ENCODE peak calls at places on chromosomes 1 and 21, in eight cellular contexts. S, H, L, U, Y, I, V and Q are unnamed samples.

GRCh38 chr21:46297311-46298082 is 11.4 kb downstream of the YBEY start:
- DNase-seq in Y (no peak), H (no peak), S (peak; percentile 42), U (no peak), V (no peak), L (peak; percentile 34), I (no peak), Q (no peak)

GRCh38 chr1:27099154-27099903 is 55.6 kb downstream of the SLC9A1 start:
- DNase-seq in V (peak; percentile 55), L (peak; percentile 56), Y (peak; percentile 67), I (no peak), H (peak; percentile 80), S (peak; percentile 83), U (peak; percentile 52), Q (no peak)

GRCh38 chr1:77533660-77534295 is 148.7 kb downstream of the ZZZ3 start:
- DNase-seq in U (peak; percentile 63), L (peak; percentile 47), H (peak; percentile 80), I (peak; percentile 23), S (peak; percentile 87), V (peak; percentile 40), Y (no peak), Q (peak; percentile 68)

GRCh38 chr1:47621977-47622376 is 184.1 kb downstream of the FOXD2 start:
- DNase-seq in H (no peak), S (no peak), U (no peak), L (no peak), Y (no peak), I (no peak), V (no peak), Q (no peak)

GRCh38 chr1:20339811-20340457 is 49.3 kb downstream of the VWA5B1 start:
- DNase-seq in L (no peak), U (peak; percentile 31), Y (no peak), H (no peak), S (no peak), I (no peak), V (no peak), Q (no peak)

GRCh38 chr1:39360726-39361125 is 130.7 kb upstream of the BMP8A start:
- DNase-seq in L (no peak), H (peak; percentile 18), I (no peak), S (peak; percentile 64), Y (no peak), V (no peak), U (no peak), Q (no peak)

GRCh38 chr21:44778983-44779382 is 22.6 kb downstream of the UBE2G2 start:
- DNase-seq in I (no peak), L (no peak), V (no peak), S (no peak), Y (no peak), U (no peak), H (no peak), Q (no peak)

GRCh38 chr1:62068978-62069377 is 125.7 kb upstream of the L1TD1 start:
- DNase-seq in I (no peak), Y (no peak), U (no peak), S (peak; percentile 28), H (no peak), V (no peak), L (no peak), Q (no peak)

GRCh38 chr1:74343191-74343590 is 108.0 kb downstream of the TNNI3K start:
- DNase-seq in V (no peak), I (peak; percentile 2), U (peak; percentile 6), Y (no peak), L (no peak), S (no peak), H (no peak), Q (no peak)

GRCh38 chr1:30505853-30506784 is 217.3 kb downstream of the MATN1 start:
- DNase-seq in Y (no peak), L (no peak), S (no peak), V (no peak), I (no peak), H (no peak), U (no peak), Q (no peak)

GRCh38 chr1:46673749-46674182 is 2.1 kb downstream of the TEX38 start:
- DNase-seq in L (no peak), V (no peak), U (no peak), I (no peak), S (peak; percentile 21), Y (no peak), H (no peak), Q (no peak)

GRCh38 chr1:182716740-182717720 is 32.6 kb upstream of the RGS8 start:
- DNase-seq in U (no peak), H (no peak), Y (no peak), I (no peak), L (no peak), V (no peak), S (no peak), Q (no peak)

DNA sequence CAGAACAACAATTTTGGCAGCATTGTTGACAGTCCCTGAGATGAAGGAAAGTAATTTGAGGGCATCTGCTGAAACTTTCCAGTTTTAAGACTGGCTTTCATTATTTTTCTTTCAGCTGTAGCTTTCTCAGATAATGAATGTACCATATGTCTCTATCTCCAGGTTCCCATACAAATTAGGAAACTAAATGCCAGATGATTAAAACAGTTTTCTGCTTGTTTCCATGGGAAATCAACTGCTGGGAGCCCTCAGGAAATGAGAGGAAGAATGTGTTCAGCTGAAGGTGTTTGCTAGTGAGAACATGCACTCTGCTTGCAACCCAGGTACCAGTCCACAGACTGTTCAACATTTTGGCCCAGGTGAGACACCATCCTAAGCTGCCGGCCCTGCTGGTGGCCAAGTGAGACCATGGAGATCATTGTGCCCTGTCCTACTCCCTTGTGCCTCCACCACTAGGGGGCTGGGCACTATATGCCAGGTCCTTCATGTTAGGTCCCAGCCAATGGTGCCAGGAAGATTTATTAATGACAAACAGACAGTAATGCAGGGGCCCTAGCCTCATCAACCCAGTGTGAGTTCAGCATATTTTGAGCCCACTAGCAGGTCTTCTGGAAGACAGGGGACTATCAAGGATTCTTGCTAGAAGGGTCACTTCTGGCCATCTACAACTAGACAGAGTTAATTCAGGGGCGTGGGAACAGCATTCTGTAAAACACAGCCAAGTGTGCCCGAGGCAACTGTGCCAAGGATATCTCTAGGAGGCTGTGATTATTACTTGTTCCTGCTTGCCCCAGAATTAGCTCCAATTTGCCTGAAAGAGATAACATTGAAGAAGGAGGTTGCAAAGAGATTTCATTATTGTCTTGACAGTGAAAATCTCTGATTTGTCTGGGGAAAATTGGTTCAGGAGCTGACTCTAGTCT is 17.0 kb upstream of the LRRC8C start:
- DNase-seq in Y (no peak), I (peak; percentile 35), V (peak; percentile 31), H (no peak), S (no peak), U (peak; percentile 19), L (no peak), Q (peak; percentile 19)
- TF ChIP-seq CTCF in Y (peak; percentile 42), I (no peak), V (peak; percentile 35), H (peak; percentile 35), S (peak; percentile 53), U (peak; percentile 31), L (peak; percentile 37), Q (no peak)

GRCh38 chr21:20045197-20045596 is 953.0 kb upstream of the NCAM2 start:
- DNase-seq in V (no peak), U (no peak), I (no peak), Y (no peak), L (no peak), H (no peak), S (no peak), Q (no peak)

DNA sequence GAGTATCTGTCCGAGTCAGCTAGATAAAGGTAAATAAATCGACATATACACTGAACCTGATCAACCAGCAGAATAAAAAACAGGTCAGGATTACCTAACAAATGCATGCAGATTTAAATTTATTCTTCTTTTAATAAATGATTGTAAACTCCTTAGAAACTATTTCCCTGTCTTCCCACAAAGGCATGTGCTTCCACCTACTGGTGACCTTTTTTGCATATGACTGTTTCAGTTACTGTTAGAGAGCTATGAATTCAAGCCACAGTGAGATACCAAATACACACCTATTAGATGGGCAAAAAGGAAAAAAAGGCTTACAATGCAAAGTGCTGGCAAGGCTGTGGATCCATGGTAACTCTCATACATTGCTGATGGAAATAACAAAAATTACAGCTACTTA is 957.4 kb upstream of the NCAM2 start:
- DNase-seq in U (no peak), Y (no peak), S (peak; percentile 1), H (no peak), L (no peak), I (peak; percentile 34), V (no peak), Q (no peak)
- TF ChIP-seq CTCF in U (peak; percentile 23), Y (no peak), S (no peak), H (no peak), L (peak; percentile 37), I (no peak), V (no peak), Q (no peak)

GRCh38 chr1:206805357-206805756 is 33.1 kb upstream of the IL10 start:
- DNase-seq in U (no peak), L (no peak), I (no peak), H (no peak), Y (no peak), S (no peak), V (no peak), Q (no peak)

GRCh38 chr1:206812456-206812855 is 40.2 kb upstream of the IL10 start:
- DNase-seq in U (no peak), Y (no peak), H (no peak), L (no peak), I (no peak), S (no peak), V (no peak), Q (no peak)

GRCh38 chr1:206808615-206809014 is 36.3 kb upstream of the IL10 start:
- DNase-seq in L (no peak), H (peak; percentile 39), V (peak; percentile 6), U (no peak), S (peak; percentile 66), I (peak; percentile 30), Y (no peak), Q (peak; percentile 21)

GRCh38 chr1:206814716-206815341 is 42.5 kb upstream of the IL10 start:
- DNase-seq in Y (no peak), H (peak; percentile 75), L (no peak), U (no peak), I (no peak), S (peak; percentile 91), V (no peak), Q (no peak)

DNA sequence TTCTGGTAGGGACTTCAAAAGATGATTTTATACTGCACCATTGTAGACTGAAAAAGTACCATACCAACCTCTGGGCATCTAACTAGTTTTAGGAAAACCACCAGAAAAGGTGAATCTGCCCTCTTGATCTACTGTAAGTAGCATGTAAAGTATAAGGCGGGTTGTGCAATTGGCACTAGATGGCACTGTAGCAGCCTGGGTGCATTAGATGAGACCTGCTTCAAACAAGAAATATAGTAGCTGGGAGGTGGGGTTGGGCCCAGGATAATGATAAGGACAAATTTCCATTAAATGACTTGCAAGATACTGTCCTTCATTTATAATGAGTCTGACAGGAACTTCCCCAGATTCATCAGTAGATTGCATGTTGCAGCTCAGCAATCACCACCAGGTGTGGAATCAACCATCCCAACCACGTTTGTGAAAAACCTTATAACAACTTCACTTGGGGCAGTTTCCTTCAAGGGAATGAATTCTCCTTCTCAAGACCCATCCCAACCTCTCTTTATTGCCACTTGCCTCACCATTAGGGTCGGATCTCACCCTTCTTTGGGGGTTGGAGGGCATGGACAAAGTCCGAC is 37.3 kb upstream of the IL10 start:
- DNase-seq in U (no peak), Y (no peak), I (peak; percentile 69), S (peak; percentile 74), H (peak; percentile 47), V (peak; percentile 10), L (peak; percentile 34), Q (peak; percentile 24)
- TF ChIP-seq CTCF in U (no peak), Y (no peak), I (no peak), S (peak; percentile 54), H (peak; percentile 63), V (peak; percentile 47), L (peak; percentile 24), Q (no peak)

DNA sequence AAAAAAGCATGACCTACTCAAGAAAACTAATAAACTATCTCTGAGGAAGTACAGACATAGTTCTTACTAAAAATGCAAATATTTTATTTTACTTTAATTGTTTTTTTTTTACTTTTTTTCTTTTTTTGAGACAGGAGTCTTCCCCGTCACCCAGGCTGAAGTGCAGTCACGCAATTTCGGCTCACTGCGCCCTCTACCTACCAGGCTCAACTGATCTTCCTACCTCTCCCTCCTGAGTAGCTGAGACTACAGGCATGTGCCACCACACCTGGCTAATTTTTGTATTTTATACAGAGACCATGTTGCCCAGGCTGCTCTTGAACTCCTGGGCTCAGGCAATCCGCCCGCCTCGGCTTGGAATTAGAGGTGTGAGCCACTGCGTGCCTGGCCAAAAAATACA is 1263.1 kb downstream of the KCNT2 start:
- DNase-seq in Y (no peak), V (peak; percentile 16), S (no peak), L (no peak), I (peak; percentile 16), H (no peak), U (peak; percentile 43), Q (no peak)
- TF ChIP-seq CTCF in Y (no peak), V (peak; percentile 58), S (no peak), L (no peak), I (no peak), H (no peak), U (peak; percentile 20), Q (no peak)